ENCODE peak calls at places on chromosome 4, in eight cellular contexts. F is SJSA1, D is pancreas, L is lower lobe of right lung, P is body of pancreas, O is tibial artery, Y is astrocyte of the spinal cord, C is choroid plexus epithelial cell. E is an unnamed sample.

GRCh38 chr4:87274803-87275202 is 47.9 kb downstream of the HSD17B13 start:
- DNase-seq in L (no peak), D (no peak), O (no peak), P (no peak), F (no peak), Y (no peak), C (no peak), E (no peak)

GRCh38 chr4:153564630-153565525 is 98.7 kb downstream of the TMEM131L start:
- DNase-seq in P (peak; percentile 60), C (peak; percentile 25), L (no peak), O (no peak), Y (no peak), D (peak; percentile 77), F (peak; percentile 51), E (no peak)

GRCh38 chr4:120977435-120977997 is 55.0 kb upstream of the PRDM5 start:
- DNase-seq in Y (peak; percentile 68), D (peak; percentile 24), C (peak; percentile 86), L (no peak), P (peak; percentile 18), O (no peak), F (no peak), E (no peak)

GRCh38 chr4:77911091-77911490 is 48.5 kb downstream of the MRPL1 start:
- DNase-seq in D (no peak), C (no peak), O (no peak), Y (no peak), F (no peak), P (no peak), L (no peak), E (no peak)

GRCh38 chr4:7980036-7980435 is 40.4 kb upstream of the AFAP1 start:
- DNase-seq in C (no peak), Y (no peak), O (no peak), D (no peak), P (no peak), F (no peak), L (no peak), E (no peak)

GRCh38 chr4:123661080-123661737 is 264.6 kb downstream of the SPRY1 start:
- DNase-seq in F (no peak), L (no peak), Y (peak; percentile 51), O (no peak), D (no peak), C (peak; percentile 60), P (no peak), E (no peak)

GRCh38 chr4:184722798-184723197 is 11.1 kb downstream of the CENPU start:
- DNase-seq in Y (no peak), P (no peak), F (no peak), C (no peak), D (no peak), O (no peak), L (no peak), E (no peak)

GRCh38 chr4:142080960-142081359 is 444.6 kb downstream of the IL15 start:
- DNase-seq in D (no peak), O (no peak), L (no peak), Y (no peak), C (peak; percentile 14), P (no peak), F (no peak), E (no peak)

GRCh38 chr4:100609810-100610209 is 92.0 kb upstream of the EMCN start:
- DNase-seq in Y (no peak), L (no peak), D (no peak), O (no peak), F (no peak), P (no peak), C (no peak), E (no peak)

GRCh38 chr4:86441175-86441960 is 81.5 kb upstream of the MAPK10 start:
- DNase-seq in O (no peak), F (no peak), C (peak; percentile 28), D (no peak), L (no peak), Y (no peak), P (no peak), E (no peak)

GRCh38 chr4:154741877-154742851 is 1.6 kb upstream of the LRAT start:
- DNase-seq in D (no peak), O (no peak), F (no peak), P (no peak), C (no peak), L (no peak), Y (peak; percentile 36), E (no peak)

GRCh38 chr4:9996319-9997110 is 24.8 kb downstream of the SLC2A9 start:
- DNase-seq in C (peak; percentile 80), L (no peak), F (no peak), Y (no peak), D (no peak), O (no peak), P (no peak), E (no peak)

GRCh38 chr4:86957214-86957613 is 22.4 kb downstream of the AFF1 start:
- DNase-seq in O (no peak), F (no peak), Y (peak; percentile 71), L (no peak), C (peak; percentile 87), D (no peak), P (no peak), E (no peak)

GRCh38 chr4:154310578-154310977 is 181.0 kb downstream of the DCHS2 start:
- DNase-seq in F (no peak), C (no peak), D (no peak), Y (no peak), P (no peak), O (no peak), L (no peak), E (no peak)

GRCh38 chr4:132218406-132218805 is 930.7 kb upstream of the PCDH10 start:
- DNase-seq in C (no peak), Y (peak; percentile 6), P (no peak), L (no peak), F (no peak), O (no peak), D (no peak), E (no peak)

GRCh38 chr4:132572210-132572609 is 576.9 kb upstream of the PCDH10 start:
- DNase-seq in P (no peak), Y (peak; percentile 61), L (no peak), C (peak; percentile 36), D (no peak), F (no peak), O (no peak), E (no peak)

GRCh38 chr4:71732706-71733105 is 51.2 kb downstream of the GC start:
- DNase-seq in Y (peak; percentile 52), D (no peak), F (no peak), P (no peak), C (peak; percentile 55), L (no peak), O (no peak), E (no peak)

GRCh38 chr4:88623097-88623496 is 30.8 kb downstream of the HERC3 start:
- DNase-seq in F (no peak), L (no peak), P (no peak), C (peak; percentile 72), O (no peak), Y (peak; percentile 74), D (no peak), E (no peak)

GRCh38 chr4:56908206-56909082 is 744 bp downstream of the REST start:
- DNase-seq in F (peak; percentile 70), Y (peak; percentile 74), D (peak; percentile 69), L (peak; percentile 81), O (peak; percentile 83), P (peak; percentile 64), C (peak; percentile 71), E (peak; percentile 63)

GRCh38 chr4:37689353-37689752 is 3.2 kb upstream of the RELL1 start:
- DNase-seq in C (peak; percentile 44), D (no peak), F (no peak), Y (no peak), O (no peak), L (no peak), P (no peak), E (no peak)

GRCh38 chr4:48470135-48470534 is 13.0 kb upstream of the SLC10A4 start:
- DNase-seq in C (no peak), P (no peak), O (no peak), F (no peak), D (no peak), L (no peak), Y (no peak), E (no peak)
- H3K4me3 ChIP-seq in C (no peak overlapping the region), P (no peak overlapping the region), O (no peak overlapping the region), F (no peak overlapping the region), D (no peak overlapping the region), L (no peak overlapping the region), Y (no peak overlapping the region), E (no peak overlapping the region)

DNA sequence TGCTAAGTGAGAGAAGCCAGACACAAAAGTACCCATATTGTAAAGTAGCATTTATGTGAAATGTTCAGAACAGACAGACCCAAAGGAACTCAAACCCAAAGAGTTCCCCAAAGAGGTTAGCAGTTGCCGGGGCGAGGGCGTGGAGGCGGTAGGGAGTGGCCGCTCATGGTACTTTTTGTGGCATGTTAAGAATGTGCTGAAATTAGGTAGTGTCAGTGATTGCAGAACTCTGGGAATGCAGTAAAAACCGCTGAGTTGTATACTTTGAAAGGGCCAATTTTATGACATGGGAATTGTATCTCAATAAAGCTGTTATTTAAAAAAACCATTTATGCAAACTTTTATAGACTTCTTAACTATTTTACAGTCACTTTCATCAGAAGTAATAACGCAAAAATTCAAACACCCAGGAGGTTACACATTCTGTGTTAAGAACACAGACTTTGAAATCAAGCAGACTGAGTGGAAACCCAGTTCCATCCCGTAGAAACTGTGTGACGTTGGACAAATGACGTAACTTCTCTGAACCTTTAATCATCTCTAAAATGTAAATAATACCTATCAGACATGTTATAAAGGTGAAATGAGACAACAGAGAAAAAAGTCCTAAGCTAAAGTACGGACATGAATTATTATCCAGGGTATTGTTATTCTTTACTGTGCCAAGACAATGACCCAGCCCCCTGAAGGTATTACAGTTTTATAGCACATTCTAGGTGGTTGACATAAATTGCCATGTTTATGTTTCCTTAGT is 19.6 kb downstream of the ZFP42 start:
- DNase-seq in D (no peak), F (no peak), L (no peak), O (no peak), Y (no peak), P (no peak), C (no peak), E (no peak)
- H3K4me3 ChIP-seq in D (no peak overlapping the region), F (no peak overlapping the region), L (no peak overlapping the region), O (no peak overlapping the region), Y (no peak overlapping the region), P (no peak overlapping the region), C (no peak overlapping the region), E (no peak overlapping the region)

GRCh38 chr4:164977243-164978164 is at the start of gene TRIM61:
- DNase-seq in O (peak; percentile 67), L (peak; percentile 63), Y (no peak), P (no peak), C (peak; percentile 66), D (peak; percentile 18), F (no peak), E (peak; percentile 19)
- H3K4me3 ChIP-seq in O (peak within 1 kb of the TSS; percentile 56), L (peak within 1 kb of the TSS; percentile 63), Y (peak within 1 kb of the TSS; percentile 51), P (no peak within 1 kb of the TSS), C (peak within 1 kb of the TSS; percentile 82), D (peak within 1 kb of the TSS; percentile 14), F (no peak within 1 kb of the TSS), E (peak within 1 kb of the TSS; percentile 60)

DNA sequence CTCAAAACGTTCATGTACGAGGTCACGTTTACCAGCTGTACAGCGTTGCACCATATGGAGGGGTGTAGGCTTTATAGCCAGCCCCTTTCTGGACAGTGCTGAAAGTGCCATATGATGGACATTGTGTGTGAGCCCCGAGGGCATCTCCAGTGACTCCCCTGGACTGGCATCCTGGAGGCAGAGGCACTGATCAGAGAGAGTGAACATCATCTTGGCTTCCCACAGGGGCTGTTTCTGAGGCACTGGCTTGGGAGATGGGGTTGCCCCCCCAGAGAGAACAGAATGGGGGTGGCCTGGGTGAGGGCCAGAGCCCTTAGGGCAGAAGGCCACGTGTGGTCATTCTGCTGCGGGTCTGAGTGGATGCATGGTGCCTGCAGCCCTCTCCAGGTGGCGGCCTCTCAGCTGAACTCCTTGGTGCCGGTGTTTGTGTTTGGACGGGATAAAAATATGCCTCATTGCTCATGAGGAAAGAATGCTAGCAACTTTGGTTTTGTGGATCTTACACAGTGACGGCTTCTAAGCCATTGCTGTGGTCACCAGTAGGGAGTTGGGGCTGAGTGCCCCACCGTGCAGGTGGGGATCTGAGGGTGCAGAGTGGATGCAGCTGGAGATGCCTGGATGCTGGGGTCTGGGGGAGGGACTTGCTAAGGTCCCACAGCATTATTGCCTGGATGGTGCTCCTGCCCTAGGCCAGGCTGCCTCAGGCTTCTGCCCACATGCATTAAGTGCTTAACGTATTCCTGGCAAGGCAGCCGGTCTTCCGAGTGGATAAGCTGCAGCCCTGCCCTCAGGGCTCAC is 3.4 kb downstream of the WFS1 start:
- DNase-seq in L (peak; percentile 70), O (no peak), D (no peak), Y (peak; percentile 88), C (peak; percentile 89), F (peak; percentile 54), P (no peak), E (no peak)
- H3K4me3 ChIP-seq in L (no peak overlapping the region), O (peak overlapping the region; percentile 27), D (no peak overlapping the region), Y (no peak overlapping the region), C (no peak overlapping the region), F (no peak overlapping the region), P (no peak overlapping the region), E (no peak overlapping the region)

E was measured in CD8-positive, alpha-beta T cell.